ENCODE peak calls at places on chromosomes 7 and 10, in seven cellular contexts. E, O, D, S, G, V and M are unnamed samples.

GRCh38 chr7:29946428-29947186 is 43.0 kb downstream of the SCRN1 start:
- DNase-seq in E (peak), O (no peak), D (no peak), S (peak), G (no peak), V (no peak), M (no peak)

GRCh38 chr10:30464675-30465074 is 30.7 kb downstream of the MAP3K8 start:
- DNase-seq in E (no peak), O (no peak), D (no peak), S (no peak), G (no peak), V (no peak), M (no peak)

GRCh38 chr10:71067098-71067760 is 145.1 kb upstream of the UNC5B start:
- DNase-seq in E (no peak), O (no peak), D (no peak), S (no peak), G (no peak), V (no peak), M (no peak)

GRCh38 chr7:113664867-113665266 is 253.9 kb downstream of the PPP1R3A start:
- DNase-seq in E (no peak), O (no peak), D (no peak), S (no peak), G (no peak), V (no peak), M (no peak)

GRCh38 chr7:17521437-17521836 is 223.0 kb downstream of the AHR start:
- DNase-seq in E (peak), O (no peak), D (no peak), S (peak), G (no peak), V (no peak), M (no peak)

GRCh38 chr7:21620054-21620453 is 77.2 kb downstream of the DNAH11 start:
- DNase-seq in E (no peak), O (no peak), D (no peak), S (no peak), G (no peak), V (no peak), M (no peak)

GRCh38 chr7:43785425-43785824 is 26.9 kb downstream of the BLVRA start:
- DNase-seq in E (peak), O (no peak), D (no peak), S (peak), G (no peak), V (no peak), M (no peak)

GRCh38 chr7:53022893-53023292 is 12.5 kb upstream of the POM121L12 start:
- DNase-seq in E (no peak), O (no peak), D (no peak), S (no peak), G (no peak), V (no peak), M (no peak)

GRCh38 chr10:12214763-12215218 is 18.8 kb downstream of the CDC123 start:
- DNase-seq in E (peak), O (peak), D (no peak), S (peak), G (peak), V (no peak), M (no peak)

GRCh38 chr7:45889367-45890067 is 1.2 kb downstream of the IGFBP1 start:
- DNase-seq in E (no peak), O (no peak), D (no peak), S (no peak), G (no peak), V (no peak), M (no peak)

GRCh38 chr7:156473476-156474240 is 166.9 kb upstream of the RNF32 start:
- DNase-seq in E (peak), O (no peak), D (no peak), S (peak), G (no peak), V (peak), M (no peak)

GRCh38 chr7:157228864-157229422 is 90.2 kb downstream of the UBE3C start:
- DNase-seq in E (peak), O (no peak), D (no peak), S (peak), G (no peak), V (no peak), M (peak)

GRCh38 chr7:132149801-132150310 is 426.4 kb downstream of the PLXNA4 start:
- DNase-seq in E (no peak), O (no peak), D (no peak), S (no peak), G (no peak), V (no peak), M (no peak)

GRCh38 chr7:126716321-126716720 is 536.4 kb downstream of the GRM8 start:
- DNase-seq in E (no peak), O (no peak), D (no peak), S (no peak), G (no peak), V (no peak), M (no peak)

GRCh38 chr7:54116956-54117355 is 425.2 kb upstream of the VSTM2A start:
- DNase-seq in E (no peak), O (no peak), D (no peak), S (no peak), G (no peak), V (no peak), M (no peak)
- TF ChIP-seq CTCF in E (no peak), O (no peak), D (no peak), S (no peak), G (no peak), V (no peak), M (no peak)

GRCh38 chr10:19713800-19714525 is 102.3 kb upstream of the PLXDC2 start:
- DNase-seq in E (peak), O (no peak), D (no peak), S (peak), G (no peak), V (no peak), M (no peak)
- TF ChIP-seq CTCF in E (peak), O (no peak), D (peak), S (no peak), G (no peak), V (no peak), M (no peak)

DNA sequence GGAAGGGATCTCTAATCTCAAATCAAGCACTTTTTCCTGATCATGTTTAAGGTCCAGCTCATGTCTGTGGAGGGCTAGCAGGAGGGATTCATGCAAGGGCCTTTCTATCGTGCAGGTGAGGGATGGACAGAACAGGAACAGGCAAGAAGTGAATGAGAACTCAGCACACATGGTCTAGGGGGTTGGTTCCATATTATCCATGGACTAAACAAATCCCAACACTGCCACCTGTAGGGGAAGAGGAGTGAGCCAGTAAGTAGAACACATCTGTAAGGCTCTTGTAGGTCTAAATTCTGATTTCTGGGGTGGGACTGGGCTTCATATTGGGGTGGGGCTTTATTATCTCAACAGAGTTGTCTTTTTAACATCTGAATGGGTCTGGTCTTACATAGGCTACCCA is 138.0 kb upstream of the TARP start:
- DNase-seq in E (peak), O (no peak), D (no peak), S (peak), G (no peak), V (no peak), M (no peak)
- TF ChIP-seq CTCF in E (peak), O (no peak), D (no peak), S (peak), G (no peak), V (no peak), M (peak)

GRCh38 chr7:111238891-111239290 is 148.0 kb downstream of the LRRN3 start:
- DNase-seq in E (peak), O (no peak), D (no peak), S (peak), G (no peak), V (no peak), M (no peak)
- TF ChIP-seq CTCF in E (no peak), O (no peak), D (no peak), S (no peak), G (no peak), V (no peak), M (no peak)